ENCODE peak calls at places on chromosome 19, in five cellular contexts. T, M, G, N and W are unnamed samples.

GRCh38 chr19:10718205-10719196 is 622 bp downstream of the DNM2 start:
- DNase-seq in N (peak; percentile 50), M (peak; percentile 26), G (no peak), T (no peak), W (peak; percentile 87)

GRCh38 chr19:34479396-34479795 is 2.2 kb upstream of the WTIP start:
- DNase-seq in M (no peak), N (no peak), T (no peak), G (no peak), W (no peak)

GRCh38 chr19:52748336-52748950 is 13.6 kb upstream of the ZNF611 start:
- DNase-seq in T (no peak), N (no peak), M (peak; percentile 42), G (peak; percentile 4), W (peak; percentile 59)

GRCh38 chr19:18899624-18900560 is 3.9 kb upstream of the CERS1 start:
- DNase-seq in N (no peak), T (no peak), G (no peak), M (no peak), W (no peak)

GRCh38 chr19:5867201-5868136 is 2.9 kb downstream of the FUT5 start:
- DNase-seq in M (no peak), T (no peak), G (no peak), N (no peak), W (no peak)

GRCh38 chr19:32458500-32459123 is 53.0 kb downstream of the DPY19L3 start:
- DNase-seq in N (no peak), G (peak; percentile 42), M (peak; percentile 30), T (no peak), W (no peak)

GRCh38 chr19:33089061-33089460 is 8.1 kb downstream of the GPATCH1 start:
- DNase-seq in G (no peak), M (no peak), T (no peak), N (no peak), W (no peak)

GRCh38 chr19:7883796-7884570 is 4.3 kb upstream of the LRRC8E start:
- DNase-seq in M (no peak), N (no peak), G (no peak), T (no peak), W (peak; percentile 49)

DNA sequence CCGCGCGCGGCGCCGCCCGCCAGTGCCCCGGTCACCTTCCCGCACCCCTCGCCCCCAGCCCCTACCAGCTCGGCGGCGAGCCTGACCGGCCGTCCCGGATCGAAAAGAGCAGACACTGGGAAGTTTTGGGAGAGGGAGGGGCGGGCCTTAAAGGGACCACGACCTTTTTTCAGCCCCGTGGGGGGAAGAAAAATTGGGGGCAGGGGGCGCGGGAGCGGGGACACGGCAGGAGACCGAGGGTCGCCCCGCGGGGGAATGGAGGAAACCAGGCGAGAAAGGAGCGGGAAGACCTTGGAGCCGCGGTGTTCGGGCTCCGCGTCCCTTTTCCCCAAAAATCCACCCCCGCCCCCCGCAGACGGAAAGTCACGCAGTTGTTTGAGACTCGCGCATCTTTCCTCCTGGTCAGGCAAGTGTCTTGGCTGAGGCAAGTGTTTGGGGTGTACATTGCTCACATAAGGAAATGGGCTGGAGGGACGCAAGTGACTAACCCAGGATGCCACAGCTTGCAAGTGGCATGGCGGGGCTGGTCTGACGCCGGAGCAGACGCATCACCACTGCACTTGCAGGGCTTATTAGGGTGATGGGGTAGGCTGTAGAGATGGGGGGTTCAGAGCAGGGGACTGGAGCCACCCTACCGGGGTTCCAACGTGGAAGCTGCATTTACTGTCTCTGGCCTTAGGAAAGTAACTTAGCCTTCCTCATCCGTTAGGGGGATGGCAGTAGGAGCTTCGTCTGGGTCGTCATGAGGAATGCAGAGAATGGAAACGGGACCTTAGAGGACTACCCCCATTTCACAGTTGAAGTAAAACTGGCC is 2.7 kb upstream of the HNRNPL start:
- DNase-seq in M (peak; percentile 51), G (no peak), N (peak; percentile 34), T (peak; percentile 86), W (peak; percentile 77)
- TF ChIP-seq MYC in M (no peak), G (no peak), N (no peak), T (peak; percentile 67), W (no peak)

GRCh38 chr19:38917921-38918491 is 6.0 kb upstream of the CCER2 start:
- DNase-seq in G (no peak), M (no peak), N (no peak), T (peak; percentile 90), W (no peak)
- TF ChIP-seq MAX in G (no peak), M (no peak), N (no peak), T (no peak), W (no peak)

DNA sequence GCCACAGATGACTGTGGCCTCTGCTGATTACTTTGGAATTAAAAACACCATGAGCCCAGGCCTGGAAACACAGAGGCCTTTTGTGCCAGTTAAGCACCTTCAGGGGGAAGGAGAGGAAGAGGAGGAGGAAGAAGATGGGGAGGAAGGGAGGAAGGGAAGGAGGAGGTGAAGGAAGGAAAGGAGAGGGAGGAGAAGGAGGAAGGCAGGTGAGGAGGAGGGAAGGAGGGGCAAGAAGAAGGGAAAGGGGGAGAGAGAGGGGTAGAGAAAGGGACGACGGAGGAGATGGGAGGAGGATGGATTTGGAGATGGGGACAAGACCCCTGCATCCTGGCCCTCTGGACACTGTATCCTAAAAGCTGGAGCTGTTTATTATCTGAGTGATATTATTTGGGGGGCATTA is 231.0 kb downstream of the UQCRFS1 start:
- DNase-seq in T (no peak), N (no peak), M (no peak), G (no peak), W (no peak)
- TF ChIP-seq MYC in T (no peak), N (no peak), M (no peak), G (no peak), W (no peak)

GRCh38 chr19:47443331-47443730 is 24.0 kb upstream of the MEIS3 start:
- DNase-seq in G (no peak), M (no peak), T (no peak), N (no peak), W (no peak)

GRCh38 chr19:47446534-47447469 is 24.9 kb downstream of the SLC8A2 start:
- DNase-seq in M (no peak), G (no peak), N (peak; percentile 93), T (peak; percentile 81), W (peak; percentile 73)

GRCh38 chr19:47445527-47445926 is 26.2 kb downstream of the SLC8A2 start:
- DNase-seq in M (no peak), G (no peak), N (no peak), T (no peak), W (peak; percentile 75)

GRCh38 chr19:47445937-47446402 is 25.7 kb downstream of the SLC8A2 start:
- DNase-seq in G (no peak), T (no peak), N (peak; percentile 61), M (no peak), W (peak; percentile 94)

GRCh38 chr19:47444388-47444821 is 25.1 kb upstream of the MEIS3 start:
- DNase-seq in M (no peak), T (no peak), N (peak; percentile 58), G (no peak), W (peak; percentile 72)
- TF ChIP-seq MAX in M (no peak), T (no peak), N (peak; percentile 65), G (no peak), W (peak; percentile 87)

DNA sequence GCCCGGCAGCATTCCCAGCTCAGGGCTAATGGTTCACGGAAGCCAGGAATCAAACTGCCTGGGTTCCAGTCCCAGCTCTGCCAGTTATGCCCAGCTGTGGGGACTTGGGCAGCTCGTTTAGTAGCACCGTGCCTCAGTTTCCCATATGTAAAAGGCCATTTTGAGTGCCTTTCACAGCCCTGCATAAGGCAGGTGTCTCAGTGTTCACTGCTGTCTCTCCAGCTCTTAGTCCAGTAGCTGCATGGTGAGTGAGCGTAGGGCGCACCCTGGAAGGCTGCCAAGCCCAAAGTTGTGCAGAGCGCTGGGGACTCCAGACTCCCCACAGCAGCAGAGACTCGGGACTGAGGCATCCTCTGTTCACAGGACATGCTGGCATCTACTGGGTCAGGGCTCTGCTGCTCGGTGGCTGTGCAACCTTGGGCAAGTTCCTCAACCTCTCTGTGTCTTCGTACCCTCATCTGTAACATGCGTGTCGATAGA is 5.5 kb downstream of the RPL28 start:
- DNase-seq in N (peak; percentile 21), M (no peak), G (no peak), T (no peak), W (no peak)
- TF ChIP-seq MYC in N (no peak), M (no peak), G (no peak), T (no peak), W (no peak)

GRCh38 chr19:48395170-48395455 is 1.6 kb downstream of the GRIN2D start:
- DNase-seq in M (no peak), N (no peak), G (no peak), T (no peak), W (peak; percentile 48)
- TF ChIP-seq MAX in M (no peak), N (no peak), G (no peak), T (no peak), W (no peak)